ENCODE peak calls at places on chromosomes 7 and 10, in ten cellular contexts. One of them, this sample, is unnamed.

GRCh38 chr7:33909755-33910154 is 4.4 kb downstream of the BMPER start:
- DNase-seq in cardiac fibroblast: no peak
- DNase-seq in Calu3: no peak
- DNase-seq in HFF-Myc: no peak
- DNase-seq in nephron progenitor cell: no peak
- DNase-seq in lower lobe of right lung: no peak
- DNase-seq in left ventricle myocardium inferior: no peak
- DNase-seq in mucosa of descending colon: no peak
- DNase-seq in BJ: no peak
- DNase-seq in bronchial epithelial cell: no peak
- DNase-seq in this sample: no peak

GRCh38 chr10:49593564-49593875 is 16.6 kb upstream of the SLC18A3 start:
- DNase-seq in cardiac fibroblast: no peak
- DNase-seq in Calu3: no peak
- DNase-seq in HFF-Myc: no peak
- DNase-seq in nephron progenitor cell: no peak
- DNase-seq in lower lobe of right lung: no peak
- DNase-seq in left ventricle myocardium inferior: no peak
- DNase-seq in mucosa of descending colon: no peak
- DNase-seq in BJ: no peak
- DNase-seq in bronchial epithelial cell: no peak
- DNase-seq in this sample: no peak

GRCh38 chr10:124146491-124146890 is 53.1 kb upstream of the CHST15 start:
- DNase-seq in cardiac fibroblast: no peak
- DNase-seq in Calu3: no peak
- DNase-seq in HFF-Myc: no peak
- DNase-seq in nephron progenitor cell: no peak
- DNase-seq in lower lobe of right lung: no peak
- DNase-seq in left ventricle myocardium inferior: no peak
- DNase-seq in mucosa of descending colon: no peak
- DNase-seq in BJ: no peak
- DNase-seq in bronchial epithelial cell: no peak
- DNase-seq in this sample: no peak

GRCh38 chr7:116511552-116512523 is 12.3 kb downstream of the CAV2 start:
- DNase-seq in cardiac fibroblast: peak
- DNase-seq in Calu3: no peak
- DNase-seq in HFF-Myc: no peak
- DNase-seq in nephron progenitor cell: no peak
- DNase-seq in lower lobe of right lung: no peak
- DNase-seq in left ventricle myocardium inferior: no peak
- DNase-seq in mucosa of descending colon: no peak
- DNase-seq in BJ: no peak
- DNase-seq in bronchial epithelial cell: peak
- DNase-seq in this sample: no peak

GRCh38 chr10:124650820-124651401 is 93.3 kb downstream of the FAM53B start:
- DNase-seq in cardiac fibroblast: no peak
- DNase-seq in Calu3: no peak
- DNase-seq in HFF-Myc: no peak
- DNase-seq in nephron progenitor cell: no peak
- DNase-seq in lower lobe of right lung: no peak
- DNase-seq in left ventricle myocardium inferior: no peak
- DNase-seq in mucosa of descending colon: peak
- DNase-seq in BJ: no peak
- DNase-seq in bronchial epithelial cell: no peak
- DNase-seq in this sample: no peak

GRCh38 chr7:13282377-13282980 is 595.0 kb downstream of the ARL4A start:
- DNase-seq in cardiac fibroblast: peak
- DNase-seq in Calu3: no peak
- DNase-seq in HFF-Myc: no peak
- DNase-seq in nephron progenitor cell: no peak
- DNase-seq in lower lobe of right lung: no peak
- DNase-seq in left ventricle myocardium inferior: no peak
- DNase-seq in mucosa of descending colon: no peak
- DNase-seq in BJ: no peak
- DNase-seq in bronchial epithelial cell: peak
- DNase-seq in this sample: no peak

GRCh38 chr10:75779276-75779675 is 347.9 kb downstream of the LRMDA start:
- DNase-seq in cardiac fibroblast: no peak
- DNase-seq in Calu3: no peak
- DNase-seq in HFF-Myc: no peak
- DNase-seq in nephron progenitor cell: no peak
- DNase-seq in lower lobe of right lung: no peak
- DNase-seq in left ventricle myocardium inferior: no peak
- DNase-seq in mucosa of descending colon: no peak
- DNase-seq in BJ: no peak
- DNase-seq in bronchial epithelial cell: no peak
- DNase-seq in this sample: no peak

GRCh38 chr7:121755818-121756501 is 117.0 kb upstream of the PTPRZ1 start:
- DNase-seq in cardiac fibroblast: no peak
- DNase-seq in Calu3: no peak
- DNase-seq in HFF-Myc: no peak
- DNase-seq in nephron progenitor cell: no peak
- DNase-seq in lower lobe of right lung: no peak
- DNase-seq in left ventricle myocardium inferior: no peak
- DNase-seq in mucosa of descending colon: no peak
- DNase-seq in BJ: no peak
- DNase-seq in bronchial epithelial cell: no peak
- DNase-seq in this sample: no peak

GRCh38 chr7:132708501-132708900 is 132.2 kb upstream of the PLXNA4 start:
- DNase-seq in cardiac fibroblast: no peak
- DNase-seq in Calu3: no peak
- DNase-seq in HFF-Myc: no peak
- DNase-seq in nephron progenitor cell: no peak
- DNase-seq in lower lobe of right lung: no peak
- DNase-seq in left ventricle myocardium inferior: no peak
- DNase-seq in mucosa of descending colon: no peak
- DNase-seq in BJ: no peak
- DNase-seq in bronchial epithelial cell: no peak
- DNase-seq in this sample: no peak

GRCh38 chr7:132713893-132714292 is 137.6 kb upstream of the PLXNA4 start:
- DNase-seq in cardiac fibroblast: no peak
- DNase-seq in Calu3: no peak
- DNase-seq in HFF-Myc: no peak
- DNase-seq in nephron progenitor cell: no peak
- DNase-seq in lower lobe of right lung: no peak
- DNase-seq in left ventricle myocardium inferior: no peak
- DNase-seq in mucosa of descending colon: no peak
- DNase-seq in BJ: no peak
- DNase-seq in bronchial epithelial cell: no peak
- DNase-seq in this sample: no peak

GRCh38 chr7:132705146-132705545 is 128.9 kb upstream of the PLXNA4 start:
- DNase-seq in cardiac fibroblast: no peak
- DNase-seq in Calu3: no peak
- DNase-seq in HFF-Myc: no peak
- DNase-seq in nephron progenitor cell: no peak
- DNase-seq in lower lobe of right lung: no peak
- DNase-seq in left ventricle myocardium inferior: no peak
- DNase-seq in mucosa of descending colon: no peak
- DNase-seq in BJ: no peak
- DNase-seq in bronchial epithelial cell: no peak
- DNase-seq in this sample: no peak

DNA sequence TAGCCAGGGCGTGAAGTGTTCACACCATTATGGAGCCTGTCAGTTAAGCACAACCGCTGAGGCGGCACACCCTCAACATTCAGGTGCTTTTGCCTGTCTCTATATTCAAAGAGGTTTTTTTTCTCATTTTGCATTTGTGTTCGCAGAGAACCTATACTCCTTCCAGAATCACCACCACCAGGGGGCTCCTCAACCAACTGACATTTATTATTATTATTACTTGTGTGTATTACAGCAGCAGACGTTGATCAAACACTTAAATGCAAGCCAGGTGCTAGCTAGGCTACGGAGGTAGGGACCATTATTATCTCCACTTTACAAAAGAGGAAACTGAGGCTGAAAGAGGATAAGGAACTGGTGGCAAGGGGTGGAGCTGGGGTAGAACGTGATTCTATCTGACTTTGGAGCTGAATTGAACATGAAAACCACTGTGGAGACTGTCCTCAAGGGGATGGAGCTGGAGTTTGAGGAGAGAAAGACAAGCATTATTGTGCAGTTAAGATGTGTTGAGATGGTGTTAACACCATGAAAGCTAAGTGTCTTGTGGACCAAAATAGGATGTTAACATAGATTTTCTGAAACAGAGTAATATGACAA is 133.8 kb upstream of the PLXNA4 start:
- DNase-seq in cardiac fibroblast: peak
- DNase-seq in Calu3: peak
- DNase-seq in HFF-Myc: peak
- DNase-seq in nephron progenitor cell: no peak
- DNase-seq in lower lobe of right lung: no peak
- DNase-seq in left ventricle myocardium inferior: no peak
- DNase-seq in mucosa of descending colon: no peak
- DNase-seq in BJ: no peak
- DNase-seq in bronchial epithelial cell: peak
- DNase-seq in this sample: no peak
- TF ChIP-seq CTCF in cardiac fibroblast: peak
- TF ChIP-seq CTCF in Calu3: peak
- TF ChIP-seq CTCF in HFF-Myc: peak
- TF ChIP-seq CTCF in nephron progenitor cell: peak
- TF ChIP-seq CTCF in lower lobe of right lung: peak
- TF ChIP-seq CTCF in left ventricle myocardium inferior: peak
- TF ChIP-seq CTCF in mucosa of descending colon: no peak
- TF ChIP-seq CTCF in BJ: peak
- TF ChIP-seq CTCF in bronchial epithelial cell: peak
- TF ChIP-seq CTCF in this sample: peak

GRCh38 chr10:95906675-95907453 is 911 bp upstream of the CC2D2B start:
- DNase-seq in cardiac fibroblast: peak
- DNase-seq in Calu3: peak
- DNase-seq in HFF-Myc: peak
- DNase-seq in nephron progenitor cell: peak
- DNase-seq in lower lobe of right lung: peak
- DNase-seq in left ventricle myocardium inferior: peak
- DNase-seq in mucosa of descending colon: no peak
- DNase-seq in BJ: peak
- DNase-seq in bronchial epithelial cell: peak
- DNase-seq in this sample: peak

GRCh38 chr10:95909591-95909990 is 1.8 kb downstream of the CC2D2B start:
- DNase-seq in cardiac fibroblast: no peak
- DNase-seq in Calu3: no peak
- DNase-seq in HFF-Myc: no peak
- DNase-seq in nephron progenitor cell: no peak
- DNase-seq in lower lobe of right lung: no peak
- DNase-seq in left ventricle myocardium inferior: no peak
- DNase-seq in mucosa of descending colon: no peak
- DNase-seq in BJ: no peak
- DNase-seq in bronchial epithelial cell: no peak
- DNase-seq in this sample: no peak

GRCh38 chr10:95908450-95908849 is 675 bp downstream of the CC2D2B start:
- DNase-seq in cardiac fibroblast: no peak
- DNase-seq in Calu3: no peak
- DNase-seq in HFF-Myc: no peak
- DNase-seq in nephron progenitor cell: no peak
- DNase-seq in lower lobe of right lung: no peak
- DNase-seq in left ventricle myocardium inferior: no peak
- DNase-seq in mucosa of descending colon: no peak
- DNase-seq in BJ: no peak
- DNase-seq in bronchial epithelial cell: no peak
- DNase-seq in this sample: no peak

GRCh38 chr10:95907454-95908253 is at the start of gene CC2D2B:
- DNase-seq in cardiac fibroblast: peak
- DNase-seq in Calu3: peak
- DNase-seq in HFF-Myc: peak
- DNase-seq in nephron progenitor cell: peak
- DNase-seq in lower lobe of right lung: peak
- DNase-seq in left ventricle myocardium inferior: peak
- DNase-seq in mucosa of descending colon: peak
- DNase-seq in BJ: peak
- DNase-seq in bronchial epithelial cell: peak
- DNase-seq in this sample: peak
- TF ChIP-seq CTCF in cardiac fibroblast: no peak
- TF ChIP-seq CTCF in Calu3: no peak
- TF ChIP-seq CTCF in HFF-Myc: no peak
- TF ChIP-seq CTCF in nephron progenitor cell: no peak
- TF ChIP-seq CTCF in lower lobe of right lung: peak
- TF ChIP-seq CTCF in left ventricle myocardium inferior: peak
- TF ChIP-seq CTCF in mucosa of descending colon: no peak
- TF ChIP-seq CTCF in BJ: peak
- TF ChIP-seq CTCF in bronchial epithelial cell: peak
- TF ChIP-seq CTCF in this sample: no peak

DNA sequence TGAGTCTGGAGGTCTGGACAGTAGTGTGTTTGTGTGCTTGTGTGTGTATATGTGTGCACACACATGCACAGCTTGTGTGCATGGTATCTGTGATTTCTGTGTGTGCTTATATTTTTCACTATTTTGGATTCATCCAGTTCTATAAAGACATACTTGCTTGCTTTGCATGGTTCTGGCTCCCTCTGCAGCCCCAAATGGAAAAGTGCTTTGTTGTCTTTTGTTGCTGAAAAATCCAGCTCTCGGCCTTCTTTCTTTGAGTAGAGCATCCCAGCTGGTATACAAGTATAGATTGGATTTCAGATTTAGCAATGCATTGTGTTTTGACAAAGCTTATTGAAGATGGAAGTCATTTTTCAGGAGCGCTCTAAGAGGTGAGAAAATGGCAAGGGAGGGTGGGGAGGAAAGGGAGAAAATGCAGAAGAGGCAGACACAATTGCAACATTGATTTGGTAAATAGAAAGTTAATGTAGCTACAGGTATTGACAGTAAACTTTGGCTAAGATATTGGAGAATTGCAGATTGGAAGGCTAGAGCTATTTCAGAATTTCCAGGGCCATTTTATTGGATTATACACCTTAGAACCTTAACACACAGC is 333.9 kb downstream of the AUTS2 start:
- DNase-seq in cardiac fibroblast: peak
- DNase-seq in Calu3: no peak
- DNase-seq in HFF-Myc: no peak
- DNase-seq in nephron progenitor cell: peak
- DNase-seq in lower lobe of right lung: no peak
- DNase-seq in left ventricle myocardium inferior: no peak
- DNase-seq in mucosa of descending colon: no peak
- DNase-seq in BJ: no peak
- DNase-seq in bronchial epithelial cell: peak
- DNase-seq in this sample: no peak
- TF ChIP-seq CTCF in cardiac fibroblast: peak
- TF ChIP-seq CTCF in Calu3: no peak
- TF ChIP-seq CTCF in HFF-Myc: peak
- TF ChIP-seq CTCF in nephron progenitor cell: peak
- TF ChIP-seq CTCF in lower lobe of right lung: peak
- TF ChIP-seq CTCF in left ventricle myocardium inferior: peak
- TF ChIP-seq CTCF in mucosa of descending colon: no peak
- TF ChIP-seq CTCF in BJ: peak
- TF ChIP-seq CTCF in bronchial epithelial cell: peak
- TF ChIP-seq CTCF in this sample: peak

DNA sequence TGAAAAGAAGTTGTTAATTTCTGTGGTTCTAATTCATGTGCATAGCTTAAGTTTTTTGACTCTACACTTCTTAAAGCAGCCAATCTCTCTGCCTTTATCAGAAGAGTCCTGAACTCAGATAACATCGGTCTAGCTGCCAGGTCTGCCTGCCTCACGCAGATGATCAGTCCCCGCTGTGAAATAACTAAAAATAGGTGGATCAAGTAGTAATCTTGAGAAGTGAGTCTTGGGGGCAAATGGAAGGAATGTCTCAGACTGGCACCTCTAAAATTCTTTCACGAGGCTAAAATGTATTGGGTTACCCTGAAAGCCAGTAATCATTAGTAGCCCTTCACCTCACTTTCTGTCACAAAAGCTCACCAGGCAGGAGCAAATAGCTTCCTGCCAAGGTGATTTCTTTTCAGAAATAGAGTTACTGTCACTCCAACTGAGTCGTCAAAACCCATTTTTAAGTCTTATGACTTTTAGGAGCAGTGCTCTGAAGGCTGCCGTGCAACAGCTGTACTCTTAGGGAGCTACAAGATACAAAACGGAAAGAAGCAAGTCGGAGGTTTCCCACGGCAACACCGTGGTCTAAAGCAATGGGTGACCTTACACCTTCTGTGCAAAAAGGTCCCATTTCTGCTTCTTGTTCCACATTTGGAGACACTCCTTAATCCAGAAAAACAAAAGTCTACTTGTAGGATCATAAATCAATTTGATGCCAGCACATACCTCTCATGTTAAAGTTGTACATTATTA is 85.2 kb downstream of the ABCB5 start:
- DNase-seq in cardiac fibroblast: no peak
- DNase-seq in Calu3: no peak
- DNase-seq in HFF-Myc: no peak
- DNase-seq in nephron progenitor cell: no peak
- DNase-seq in lower lobe of right lung: no peak
- DNase-seq in left ventricle myocardium inferior: no peak
- DNase-seq in mucosa of descending colon: no peak
- DNase-seq in BJ: no peak
- DNase-seq in bronchial epithelial cell: no peak
- DNase-seq in this sample: no peak
- TF ChIP-seq CTCF in cardiac fibroblast: no peak
- TF ChIP-seq CTCF in Calu3: no peak
- TF ChIP-seq CTCF in HFF-Myc: no peak
- TF ChIP-seq CTCF in nephron progenitor cell: no peak
- TF ChIP-seq CTCF in lower lobe of right lung: no peak
- TF ChIP-seq CTCF in left ventricle myocardium inferior: no peak
- TF ChIP-seq CTCF in mucosa of descending colon: no peak
- TF ChIP-seq CTCF in BJ: no peak
- TF ChIP-seq CTCF in bronchial epithelial cell: no peak
- TF ChIP-seq CTCF in this sample: no peak

This sample was measured in psoas muscle.